ENCODE peak calls at places on chromosomes 2 and 18, in six cellular contexts. Y is stimulated activated CD4-positive, alpha-beta T cell treated with anti-CD3 and anti-CD28 coated beads, Interleukin-15, amount 100 ng/mL, for 1 hour; Q is EL; K is gastrocnemius medialis; U is NCI-H1092 treated with DMSO at 0.1 percent for 48 hours; R is nephron progenitor cell. W is an unnamed sample.

GRCh38 chr2:70069049-70069448 is 18.2 kb upstream of the PCBP1 start:
- DNase-seq in Y (peak), Q (no peak), K (peak), U (no peak), R (no peak), W (no peak)

GRCh38 chr2:145638675-145639074 is 1118.8 kb upstream of the ZEB2 start:
- DNase-seq in Y (no peak), Q (no peak), K (no peak), U (no peak), R (no peak), W (no peak)

GRCh38 chr2:85376291-85377065 is 21.9 kb downstream of the ELMOD3 start:
- DNase-seq in Y (no peak), Q (no peak), K (no peak), U (no peak), R (no peak), W (no peak)

GRCh38 chr2:110813896-110814295 is 81.5 kb downstream of the ACOXL start:
- DNase-seq in Y (no peak), Q (no peak), K (no peak), U (no peak), R (no peak), W (no peak)

GRCh38 chr2:150625300-150625699 is 137.8 kb upstream of the RND3 start:
- DNase-seq in Y (no peak), Q (peak), K (no peak), U (no peak), R (no peak), W (no peak)

GRCh38 chr2:238640486-238640885 is 207.4 kb upstream of the TWIST2 start:
- DNase-seq in Y (no peak), Q (no peak), K (no peak), U (no peak), R (no peak), W (no peak)

GRCh38 chr2:28398101-28398834 is 5.6 kb downstream of the FOSL2 start:
- DNase-seq in Y (no peak), Q (peak), K (peak), U (no peak), R (no peak), W (peak)

GRCh38 chr2:144507441-144508161 is 12.3 kb downstream of the ZEB2 start:
- DNase-seq in Y (no peak), Q (peak), K (no peak), U (no peak), R (no peak), W (no peak)

GRCh38 chr2:239459056-239459455 is 58.2 kb upstream of the HDAC4 start:
- DNase-seq in Y (no peak), Q (no peak), K (no peak), U (no peak), R (no peak), W (no peak)

GRCh38 chr2:55460562-55460961 is 40.9 kb upstream of the CCDC88A start:
- DNase-seq in Y (no peak), Q (peak), K (no peak), U (no peak), R (no peak), W (no peak)

GRCh38 chr2:122368576-122369243 is 613.3 kb downstream of the TSN start:
- DNase-seq in Y (no peak), Q (no peak), K (no peak), U (no peak), R (no peak), W (no peak)

GRCh38 chr2:160489096-160489495 is 4.5 kb downstream of the RBMS1 start:
- DNase-seq in Y (no peak), Q (peak), K (no peak), U (no peak), R (no peak), W (no peak)

GRCh38 chr2:193428336-193428818 is 1233.6 kb upstream of the TMEFF2 start:
- DNase-seq in Y (no peak), Q (no peak), K (no peak), U (no peak), R (no peak), W (no peak)

GRCh38 chr2:179344280-179344961 is 79.8 kb upstream of the SESTD1 start:
- DNase-seq in Y (no peak), Q (peak), K (no peak), U (no peak), R (no peak), W (no peak)

GRCh38 chr2:82781516-82781915 is 1677.6 kb downstream of the SUCLG1 start:
- DNase-seq in Y (no peak), Q (no peak), K (no peak), U (no peak), R (no peak), W (no peak)

GRCh38 chr2:120738786-120739771 is 3.4 kb downstream of the GLI2 start:
- DNase-seq in Y (no peak), Q (no peak), K (no peak), U (no peak), R (no peak), W (no peak)

GRCh38 chr2:84201158-84201557 is 257.9 kb downstream of the SUCLG1 start:
- DNase-seq in Y (no peak), Q (no peak), K (no peak), U (no peak), R (no peak), W (no peak)

GRCh38 chr18:7576685-7577084 is 9.6 kb downstream of the PTPRM start:
- DNase-seq in Y (no peak), Q (peak), K (no peak), U (no peak), R (no peak), W (no peak)

GRCh38 chr2:142286618-142287017 is 155.8 kb upstream of the LRP1B start:
- DNase-seq in Y (no peak), Q (no peak), K (no peak), U (no peak), R (peak), W (no peak)

GRCh38 chr2:233460726-233461431 is 105.7 kb downstream of the USP40 start:
- DNase-seq in Y (no peak), Q (no peak), K (peak), U (peak), R (no peak), W (no peak)

GRCh38 chr18:46343940-46344372 is 239.8 kb downstream of the HAUS1 start:
- DNase-seq in Y (no peak), Q (no peak), K (peak), U (no peak), R (no peak), W (no peak)

GRCh38 chr18:56574827-56575226 is 63.6 kb downstream of the TXNL1 start:
- DNase-seq in Y (no peak), Q (no peak), K (peak), U (no peak), R (no peak), W (no peak)

GRCh38 chr18:26547302-26548143 is 830 bp downstream of the KCTD1 start:
- DNase-seq in Y (peak), Q (peak), K (peak), U (no peak), R (peak), W (peak)

GRCh38 chr2:208179028-208179609 is 10.7 kb downstream of the C2orf80 start:
- DNase-seq in Y (no peak), Q (no peak), K (no peak), U (no peak), R (peak), W (no peak)

GRCh38 chr2:85659324-85659981 is 8.5 kb downstream of the SFTPB start:
- DNase-seq in Y (no peak), Q (no peak), K (no peak), U (no peak), R (no peak), W (no peak)

GRCh38 chr2:241558532-241559488 is at the start of gene BOK:
- DNase-seq in Y (no peak), Q (peak), K (no peak), U (no peak), R (peak), W (no peak)

GRCh38 chr18:77099501-77100370 is 32.8 kb downstream of the MBP start:
- DNase-seq in Y (no peak), Q (no peak), K (no peak), U (no peak), R (no peak), W (no peak)

GRCh38 chr2:191566347-191566746 is 111.6 kb upstream of the NABP1 start:
- DNase-seq in Y (peak), Q (peak), K (peak), U (peak), R (peak), W (peak)

GRCh38 chr2:149715005-149715592 is 127.5 kb upstream of the MMADHC start:
- DNase-seq in Y (no peak), Q (peak), K (no peak), U (no peak), R (no peak), W (no peak)